ENCODE peak calls at places on chromosomes 4 and X, in five cellular contexts. One of them, this sample, is unnamed.

GRCh38 chrX:132217203-132218073 is 1.8 kb downstream of the RAP2C start:
- DNase-seq in pancreas: peak; percentile 49
- DNase-seq in cardiac muscle cell: peak; percentile 87
- DNase-seq in Panc1: no peak
- DNase-seq in endodermal cell: peak; percentile 86
- DNase-seq in this sample: peak; percentile 84

GRCh38 chr4:7140692-7141069 is 51.7 kb upstream of the SORCS2 start:
- DNase-seq in Panc1: no peak
- DNase-seq in pancreas: no peak
- DNase-seq in cardiac muscle cell: no peak
- DNase-seq in endodermal cell: no peak
- DNase-seq in this sample: peak; percentile 28

GRCh38 chrX:52341493-52341892 is 27.3 kb upstream of the XAGE2 start:
- DNase-seq in pancreas: no peak
- DNase-seq in endodermal cell: no peak
- DNase-seq in Panc1: no peak
- DNase-seq in cardiac muscle cell: no peak
- DNase-seq in this sample: no peak

GRCh38 chrX:21412883-21413282 is 38.7 kb downstream of the CNKSR2 start:
- DNase-seq in endodermal cell: no peak
- DNase-seq in pancreas: no peak
- DNase-seq in cardiac muscle cell: no peak
- DNase-seq in Panc1: no peak
- DNase-seq in this sample: no peak

GRCh38 chrX:69218407-69218806 is 53.2 kb upstream of the PJA1 start:
- DNase-seq in endodermal cell: no peak
- DNase-seq in pancreas: no peak
- DNase-seq in cardiac muscle cell: peak; percentile 20
- DNase-seq in Panc1: no peak
- DNase-seq in this sample: no peak

GRCh38 chr4:71417150-71417549 is 78.3 kb downstream of the SLC4A4 start:
- DNase-seq in Panc1: no peak
- DNase-seq in cardiac muscle cell: no peak
- DNase-seq in pancreas: no peak
- DNase-seq in endodermal cell: no peak
- DNase-seq in this sample: no peak

GRCh38 chr4:125104616-125105015 is 210.1 kb upstream of the FAT4 start:
- DNase-seq in cardiac muscle cell: no peak
- DNase-seq in endodermal cell: no peak
- DNase-seq in Panc1: no peak
- DNase-seq in pancreas: no peak
- DNase-seq in this sample: no peak

GRCh38 chr4:5365071-5366008 is 314.1 kb downstream of the STK32B start:
- DNase-seq in cardiac muscle cell: peak; percentile 11
- DNase-seq in pancreas: peak; percentile 52
- DNase-seq in Panc1: peak; percentile 93
- DNase-seq in endodermal cell: peak; percentile 69
- DNase-seq in this sample: no peak

GRCh38 chrX:119694601-119695534 is 1.9 kb upstream of the SEPTIN6 start:
- DNase-seq in cardiac muscle cell: no peak
- DNase-seq in Panc1: no peak
- DNase-seq in pancreas: no peak
- DNase-seq in endodermal cell: peak; percentile 76
- DNase-seq in this sample: no peak

GRCh38 chrX:152997337-152997736 is 3.4 kb upstream of the PNMA5 start:
- DNase-seq in Panc1: no peak
- DNase-seq in endodermal cell: no peak
- DNase-seq in pancreas: no peak
- DNase-seq in cardiac muscle cell: no peak
- DNase-seq in this sample: no peak

DNA sequence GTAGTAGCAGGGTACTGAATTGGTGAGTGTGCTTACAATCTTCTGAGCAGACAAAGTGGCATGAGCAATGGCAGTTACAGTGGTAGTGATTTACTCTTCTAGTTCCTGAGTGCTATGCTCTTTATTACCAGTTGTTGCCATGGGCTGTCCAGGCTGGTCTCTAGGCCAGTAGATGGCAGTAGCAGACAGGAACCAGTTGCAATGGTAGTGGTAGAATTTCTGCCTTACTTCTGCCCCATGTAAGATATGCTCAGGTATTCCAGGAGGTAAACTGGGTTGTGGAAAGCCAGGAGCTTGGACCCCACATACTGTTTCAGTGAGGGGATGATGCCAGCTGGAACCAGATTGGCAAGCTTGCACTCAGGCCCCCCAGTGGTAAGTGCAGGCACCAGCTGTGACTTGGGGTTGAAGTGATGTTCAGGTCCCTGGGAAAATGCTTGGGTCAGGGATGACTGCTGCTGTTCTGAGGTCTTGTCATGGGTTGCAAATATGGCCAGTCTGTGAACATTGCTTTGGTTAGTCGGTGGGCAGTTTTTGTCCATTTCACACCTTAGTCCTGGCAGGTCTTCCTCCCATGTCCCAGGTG is 63.0 kb upstream of the ZXDB start:
- DNase-seq in cardiac muscle cell: no peak
- DNase-seq in pancreas: peak; percentile 19
- DNase-seq in Panc1: peak; percentile 2
- DNase-seq in endodermal cell: peak; percentile 76
- DNase-seq in this sample: peak; percentile 21
- TF ChIP-seq CTCF in cardiac muscle cell: no peak
- TF ChIP-seq CTCF in pancreas: no peak
- TF ChIP-seq CTCF in Panc1: peak; percentile 70
- TF ChIP-seq CTCF in endodermal cell: peak; percentile 73
- TF ChIP-seq CTCF in this sample: no peak

GRCh38 chrX:147069926-147070325 is 255.4 kb upstream of the CXorf51A start:
- DNase-seq in endodermal cell: no peak
- DNase-seq in cardiac muscle cell: no peak
- DNase-seq in Panc1: no peak
- DNase-seq in pancreas: no peak
- DNase-seq in this sample: no peak
- H3K4me3 ChIP-seq in endodermal cell: no peak overlapping the region
- H3K4me3 ChIP-seq in cardiac muscle cell: no peak overlapping the region
- H3K4me3 ChIP-seq in Panc1: no peak overlapping the region
- H3K4me3 ChIP-seq in pancreas: no peak overlapping the region
- H3K4me3 ChIP-seq in this sample: no peak overlapping the region

DNA sequence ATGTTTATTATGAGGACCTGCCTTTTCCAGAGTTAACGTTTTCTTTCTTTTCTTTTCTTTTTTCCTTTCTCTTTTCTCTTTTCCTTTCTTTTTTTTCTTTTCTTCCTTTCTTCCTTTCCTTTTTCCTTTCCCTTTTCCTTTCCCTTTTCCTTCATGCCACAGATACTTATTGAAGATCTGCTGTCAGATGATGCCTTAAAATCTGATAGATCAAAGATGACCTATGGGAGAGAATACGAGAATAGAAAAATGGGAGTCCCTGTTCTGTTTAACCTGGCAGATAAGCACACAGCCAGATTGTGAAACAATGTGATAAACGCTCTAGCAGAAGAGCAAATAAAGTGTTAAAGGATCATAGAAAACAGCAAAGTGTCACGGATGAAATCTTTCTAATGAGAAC is 38.9 kb downstream of the AFF1 start:
- DNase-seq in Panc1: no peak
- DNase-seq in cardiac muscle cell: no peak
- DNase-seq in endodermal cell: no peak
- DNase-seq in pancreas: no peak
- DNase-seq in this sample: no peak
- H3K4me1 ChIP-seq in Panc1: peaks cover 5% of the 10 kb centered on the region
- H3K4me1 ChIP-seq in cardiac muscle cell: peaks cover 31% of the 10 kb centered on the region
- H3K4me1 ChIP-seq in endodermal cell: peaks cover 5% of the 10 kb centered on the region
- H3K4me1 ChIP-seq in pancreas: peaks cover 34% of the 10 kb centered on the region
- H3K4me1 ChIP-seq in this sample: peaks cover 48% of the 10 kb centered on the region

DNA sequence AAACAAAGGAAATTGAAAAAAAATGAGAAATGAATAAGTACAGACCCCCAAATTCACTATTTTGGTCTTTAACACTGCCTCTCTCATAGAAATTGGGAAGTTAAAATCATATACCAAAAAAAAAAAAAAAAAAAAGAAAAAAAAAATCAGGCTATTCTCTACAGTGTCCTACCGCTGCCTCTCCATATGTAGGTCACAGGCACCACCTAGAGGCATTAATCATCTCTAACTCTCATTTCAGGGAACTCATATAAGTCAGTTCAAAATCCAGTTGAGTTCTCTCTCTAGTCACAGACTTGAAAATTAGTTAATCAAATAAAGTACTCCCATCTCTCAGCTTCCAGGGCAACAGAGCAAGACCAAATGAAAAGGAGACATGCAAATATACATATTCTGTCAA is 47.9 kb downstream of the COX18 start:
- DNase-seq in cardiac muscle cell: peak; percentile 77
- DNase-seq in pancreas: no peak
- DNase-seq in endodermal cell: no peak
- DNase-seq in Panc1: peak; percentile 17
- DNase-seq in this sample: peak; percentile 10
- TF ChIP-seq CTCF in cardiac muscle cell: peak; percentile 49
- TF ChIP-seq CTCF in pancreas: no peak
- TF ChIP-seq CTCF in endodermal cell: peak; percentile 83
- TF ChIP-seq CTCF in Panc1: peak; percentile 38
- TF ChIP-seq CTCF in this sample: no peak

GRCh38 chr4:138088449-138089208 is 153.5 kb downstream of the SLC7A11 start:
- DNase-seq in endodermal cell: no peak
- DNase-seq in pancreas: no peak
- DNase-seq in Panc1: no peak
- DNase-seq in cardiac muscle cell: no peak
- DNase-seq in this sample: no peak
- H3K4me3 ChIP-seq in endodermal cell: no peak overlapping the region
- H3K4me3 ChIP-seq in pancreas: no peak overlapping the region
- H3K4me3 ChIP-seq in Panc1: no peak overlapping the region
- H3K4me3 ChIP-seq in cardiac muscle cell: no peak overlapping the region
- H3K4me3 ChIP-seq in this sample: no peak overlapping the region

GRCh38 chr4:184371390-184371787 is 103.0 kb downstream of the IRF2 start:
- DNase-seq in Panc1: no peak
- DNase-seq in endodermal cell: peak; percentile 41
- DNase-seq in cardiac muscle cell: no peak
- DNase-seq in pancreas: no peak
- DNase-seq in this sample: no peak

GRCh38 chr4:184370711-184371389 is 103.5 kb downstream of the IRF2 start:
- DNase-seq in Panc1: no peak
- DNase-seq in endodermal cell: peak; percentile 13
- DNase-seq in cardiac muscle cell: peak; percentile 85
- DNase-seq in pancreas: no peak
- DNase-seq in this sample: no peak

GRCh38 chr4:184368731-184369130 is 105.6 kb downstream of the IRF2 start:
- DNase-seq in Panc1: no peak
- DNase-seq in endodermal cell: no peak
- DNase-seq in cardiac muscle cell: no peak
- DNase-seq in pancreas: no peak
- DNase-seq in this sample: no peak

GRCh38 chr4:184369871-184370270 is 104.5 kb downstream of the IRF2 start:
- DNase-seq in cardiac muscle cell: peak; percentile 63
- DNase-seq in pancreas: no peak
- DNase-seq in endodermal cell: no peak
- DNase-seq in Panc1: no peak
- DNase-seq in this sample: no peak

DNA sequence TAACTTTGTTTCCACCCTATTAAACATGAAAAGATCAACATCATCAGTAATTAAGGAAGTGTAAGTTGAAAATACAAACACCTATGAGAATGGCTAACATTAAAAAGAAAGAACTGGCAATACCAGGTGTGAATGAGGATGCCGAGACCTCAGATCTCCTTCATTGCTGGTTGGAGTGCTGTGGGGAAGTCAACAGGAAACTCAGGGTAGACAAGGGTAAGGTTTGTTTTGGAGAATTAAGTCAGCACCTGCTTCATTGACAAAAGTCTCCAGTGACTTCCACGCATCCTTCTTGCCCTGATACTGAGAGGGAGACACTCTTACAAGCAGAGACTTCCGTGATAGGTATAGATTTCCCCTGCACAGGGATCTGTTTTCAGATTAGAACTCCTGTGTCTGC is 106.1 kb downstream of the IRF2 start:
- DNase-seq in pancreas: no peak
- DNase-seq in Panc1: no peak
- DNase-seq in cardiac muscle cell: no peak
- DNase-seq in endodermal cell: peak; percentile 15
- DNase-seq in this sample: no peak
- H3K4me1 ChIP-seq in pancreas: no peaks in the 10 kb centered on the region
- H3K4me1 ChIP-seq in Panc1: no peaks in the 10 kb centered on the region
- H3K4me1 ChIP-seq in cardiac muscle cell: no peaks in the 10 kb centered on the region
- H3K4me1 ChIP-seq in endodermal cell: no peaks in the 10 kb centered on the region
- H3K4me1 ChIP-seq in this sample: peaks cover 4% of the 10 kb centered on the region

DNA sequence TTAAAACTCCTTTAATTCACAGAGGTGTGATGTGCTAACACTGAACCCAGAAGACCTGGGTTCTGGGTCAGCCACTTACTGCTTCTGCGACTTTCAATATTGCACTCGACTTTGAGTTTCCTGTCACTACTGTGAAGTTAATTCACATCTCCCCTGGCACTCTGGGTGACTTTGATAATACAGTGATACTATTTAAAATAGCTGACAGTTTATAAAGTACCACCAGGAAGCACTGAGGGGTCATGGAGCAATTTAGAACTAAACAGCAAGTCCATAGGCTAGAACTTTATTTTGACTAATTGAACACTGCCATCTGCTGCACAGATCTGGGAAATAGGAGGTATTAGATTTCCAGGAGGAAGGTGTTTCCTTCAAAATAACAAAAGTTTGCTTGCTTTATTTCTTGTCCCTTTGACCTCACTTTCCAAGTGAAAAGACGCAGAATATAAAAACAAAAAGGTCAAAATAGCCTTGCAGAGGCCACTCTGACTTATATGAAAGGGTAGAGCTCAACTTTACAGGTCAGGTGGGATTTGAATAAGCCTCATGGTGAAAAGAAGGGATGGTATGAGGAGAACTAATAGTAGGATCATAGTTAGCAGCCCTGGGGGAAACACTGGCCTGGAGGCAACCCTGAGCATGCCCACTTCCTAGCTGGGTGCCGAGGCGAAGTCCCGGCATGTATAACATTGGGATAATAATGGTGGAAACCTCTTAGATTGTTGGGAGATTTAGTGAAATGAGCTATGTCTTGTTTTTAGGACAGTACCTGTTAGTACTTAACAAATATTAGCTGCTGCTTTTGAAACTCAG is 53.4 kb downstream of the ZNF518B start:
- DNase-seq in Panc1: peak; percentile 10
- DNase-seq in endodermal cell: peak; percentile 67
- DNase-seq in cardiac muscle cell: peak; percentile 71
- DNase-seq in pancreas: peak; percentile 14
- DNase-seq in this sample: no peak
- TF ChIP-seq CTCF in Panc1: peak; percentile 53
- TF ChIP-seq CTCF in endodermal cell: peak; percentile 82
- TF ChIP-seq CTCF in cardiac muscle cell: peak; percentile 51
- TF ChIP-seq CTCF in pancreas: no peak
- TF ChIP-seq CTCF in this sample: no peak

This sample was measured in mucosa of descending colon.